ENCODE peak calls at places on chromosomes 1 and 21, in eight cellular contexts. T is aorta; B is posterior cingulate gyrus; K is activated T-helper 1 cell treated with anti-CD3 and anti-CD28 coated beads, Interleukin-12 subunit alpha, Interleukin-12 subunit beta, Interleukin-2, Interleukin-4 antibody, amounts not matched to agents 30 ng/mL and 10 ng/mL and 1 ng/mL, durations not matched to agents 14 hours and 24 hours and 36 hours; U is H9; D is effector CD4-positive, alpha-beta T cell; N is islet precursor cell; S is pons. C is an unnamed sample.

GRCh38 chr21:29091032-29091431 is 17.6 kb upstream of the CCT8 start:
- DNase-seq in K (no peak), N (no peak), S (no peak), B (no peak), U (no peak), T (no peak), D (no peak), C (peak; percentile 94)

GRCh38 chr1:62003777-62004176 is 190.9 kb upstream of the L1TD1 start:
- DNase-seq in N (no peak), D (no peak), S (no peak), U (no peak), B (no peak), T (no peak), K (no peak), C (no peak)

GRCh38 chr1:184218436-184218835 is 166.9 kb downstream of the TSEN15 start:
- DNase-seq in K (no peak), U (no peak), S (no peak), N (no peak), T (no peak), B (no peak), D (no peak), C (no peak)

GRCh38 chr1:47621977-47622376 is 184.1 kb downstream of the FOXD2 start:
- DNase-seq in B (no peak), K (no peak), U (no peak), S (no peak), N (peak; percentile 14), T (peak; percentile 43), D (no peak), C (no peak)

GRCh38 chr21:32336711-32337110 is 38.1 kb downstream of the MRAP start:
- DNase-seq in S (peak; percentile 69), K (no peak), D (no peak), U (no peak), N (peak; percentile 40), T (no peak), B (peak; percentile 48), C (peak; percentile 6)

GRCh38 chr1:201740086-201740541 is 88.8 kb upstream of the IPO9 start:
- DNase-seq in U (peak; percentile 56), S (no peak), T (no peak), D (no peak), K (no peak), B (no peak), N (peak; percentile 71), C (no peak)

GRCh38 chr1:30887485-30888315 is 20.9 kb downstream of the SDC3 start:
- DNase-seq in T (no peak), N (peak; percentile 95), K (no peak), S (no peak), B (no peak), D (no peak), U (no peak), C (no peak)

GRCh38 chr1:2258996-2259395 is 30.9 kb downstream of the SKI start:
- DNase-seq in S (no peak), B (no peak), K (peak; percentile 32), T (no peak), N (no peak), U (no peak), D (peak; percentile 58), C (no peak)

GRCh38 chr1:36342426-36343185 is 19.2 kb upstream of the EVA1B start:
- DNase-seq in B (no peak), N (peak; percentile 70), D (peak; percentile 55), T (peak; percentile 77), U (peak; percentile 67), S (peak; percentile 47), K (peak; percentile 37), C (peak; percentile 79)

GRCh38 chr1:62295921-62296451 is 23.2 kb downstream of the KANK4 start:
- DNase-seq in U (no peak), S (peak; percentile 53), N (no peak), B (peak; percentile 42), T (no peak), D (no peak), K (no peak), C (no peak)

GRCh38 chr21:20570824-20571232 is 427.4 kb upstream of the NCAM2 start:
- DNase-seq in K (no peak), B (no peak), U (peak; percentile 88), S (peak; percentile 9), N (peak; percentile 82), D (no peak), T (no peak), C (no peak)

C was measured in HCEC 1CT.